ENCODE peak calls at places on chromosome X, in seven cellular contexts. W, J, L, S, O, Z and V are unnamed samples.

GRCh38 chrX:81120270-81120935 is 81.3 kb downstream of the HMGN5 start:
- DNase-seq in W (no peak), J (peak), L (no peak), S (no peak), O (no peak), Z (peak), V (no peak)

GRCh38 chrX:12581546-12581945 is 209.7 kb upstream of the PRPS2 start:
- DNase-seq in W (no peak), J (no peak), L (no peak), S (no peak), O (no peak), Z (no peak), V (no peak)

GRCh38 chrX:13816899-13817298 is at the start of gene GPM6B:
- DNase-seq in W (no peak), J (no peak), L (no peak), S (no peak), O (no peak), Z (no peak), V (no peak)

GRCh38 chrX:39518451-39519212 is 579.1 kb downstream of the BCOR start:
- DNase-seq in W (no peak), J (no peak), L (no peak), S (no peak), O (no peak), Z (no peak), V (no peak)

GRCh38 chrX:35625714-35626113 is 172.4 kb upstream of the MAGEB16 start:
- DNase-seq in W (no peak), J (no peak), L (no peak), S (no peak), O (no peak), Z (no peak), V (no peak)

GRCh38 chrX:77875372-77875771 is 19.9 kb downstream of the MAGT1 start:
- DNase-seq in W (no peak), J (no peak), L (no peak), S (no peak), O (no peak), Z (no peak), V (no peak)

GRCh38 chrX:24148535-24149345 is 789 bp upstream of the ZFX start:
- DNase-seq in W (no peak), J (peak), L (peak), S (no peak), O (no peak), Z (no peak), V (no peak)

GRCh38 chrX:148530464-148531077 is 30.2 kb downstream of the AFF2 start:
- DNase-seq in W (no peak), J (peak), L (no peak), S (no peak), O (no peak), Z (no peak), V (no peak)